ENCODE peak calls at places on chromosomes 1 and 21, in four cellular contexts. One of them, this sample, is unnamed. For H3K36me3, the result is how much of the 10 kb centered on the place peaks cover.

GRCh38 chr1:53061859-53062714 is at the start of gene PODN:
- DNase-seq in PC-3: no peak
- DNase-seq in neuronal stem cell: no peak
- DNase-seq in mammary epithelial cell: no peak
- DNase-seq in this sample: no peak

GRCh38 chr21:27390384-27390783 is 423.5 kb upstream of the ADAMTS5 start:
- DNase-seq in PC-3: no peak
- DNase-seq in neuronal stem cell: no peak
- DNase-seq in mammary epithelial cell: no peak
- DNase-seq in this sample: no peak

GRCh38 chr1:27408151-27408550 is 15.7 kb downstream of the GPR3 start:
- DNase-seq in PC-3: no peak
- DNase-seq in neuronal stem cell: no peak
- DNase-seq in mammary epithelial cell: no peak
- DNase-seq in this sample: no peak

GRCh38 chr1:5727191-5727590 is 265.0 kb downstream of the NPHP4 start:
- DNase-seq in PC-3: no peak
- DNase-seq in neuronal stem cell: no peak
- DNase-seq in mammary epithelial cell: no peak
- DNase-seq in this sample: no peak

GRCh38 chr1:156359973-156360372 is 9.0 kb upstream of the RHBG start:
- DNase-seq in PC-3: peak
- DNase-seq in neuronal stem cell: no peak
- DNase-seq in mammary epithelial cell: no peak
- DNase-seq in this sample: peak

GRCh38 chr1:85553416-85553815 is 27.1 kb upstream of the CCN1 start:
- DNase-seq in PC-3: no peak
- DNase-seq in neuronal stem cell: no peak
- DNase-seq in mammary epithelial cell: no peak
- DNase-seq in this sample: no peak

GRCh38 chr1:37255111-37255795 is 219.1 kb upstream of the ZC3H12A start:
- DNase-seq in PC-3: peak
- DNase-seq in neuronal stem cell: peak
- DNase-seq in mammary epithelial cell: peak
- DNase-seq in this sample: peak

GRCh38 chr1:45880930-45881329 is 77.5 kb downstream of the MAST2 start:
- DNase-seq in PC-3: no peak
- DNase-seq in neuronal stem cell: no peak
- DNase-seq in mammary epithelial cell: no peak
- DNase-seq in this sample: no peak

GRCh38 chr1:198187973-198188588 is 31.3 kb downstream of the NEK7 start:
- DNase-seq in PC-3: no peak
- DNase-seq in neuronal stem cell: no peak
- DNase-seq in mammary epithelial cell: no peak
- DNase-seq in this sample: no peak

GRCh38 chr1:110038271-110038670 is 3.8 kb downstream of the STRIP1 start:
- DNase-seq in PC-3: no peak
- DNase-seq in neuronal stem cell: no peak
- DNase-seq in mammary epithelial cell: no peak
- DNase-seq in this sample: no peak

GRCh38 chr1:18922319-18922726 is 20.0 kb upstream of the ALDH4A1 start:
- DNase-seq in PC-3: peak
- DNase-seq in neuronal stem cell: no peak
- DNase-seq in mammary epithelial cell: peak
- DNase-seq in this sample: no peak

GRCh38 chr1:36239941-36240637 is 15.8 kb downstream of the THRAP3 start:
- DNase-seq in PC-3: no peak
- DNase-seq in neuronal stem cell: peak
- DNase-seq in mammary epithelial cell: no peak
- DNase-seq in this sample: no peak

GRCh38 chr1:204842892-204843291 is 27.8 kb upstream of the NFASC start:
- DNase-seq in PC-3: no peak
- DNase-seq in neuronal stem cell: no peak
- DNase-seq in mammary epithelial cell: peak
- DNase-seq in this sample: no peak

GRCh38 chr1:174789399-174789798 is 210.3 kb upstream of the CACYBP start:
- DNase-seq in PC-3: peak
- DNase-seq in neuronal stem cell: no peak
- DNase-seq in mammary epithelial cell: peak
- DNase-seq in this sample: no peak

GRCh38 chr1:98429851-98430496 is 231.5 kb upstream of the SNX7 start:
- DNase-seq in PC-3: peak
- DNase-seq in neuronal stem cell: no peak
- DNase-seq in mammary epithelial cell: no peak
- DNase-seq in this sample: no peak

GRCh38 chr1:205535096-205535495 is 30.6 kb downstream of the CDK18 start:
- DNase-seq in PC-3: no peak
- DNase-seq in neuronal stem cell: no peak
- DNase-seq in mammary epithelial cell: no peak
- DNase-seq in this sample: no peak

GRCh38 chr1:38243106-38243505 is 196.5 kb upstream of the POU3F1 start:
- DNase-seq in PC-3: peak
- DNase-seq in neuronal stem cell: no peak
- DNase-seq in mammary epithelial cell: peak
- DNase-seq in this sample: peak

GRCh38 chr1:152029144-152029936 is 7.5 kb downstream of the S100A11 start:
- DNase-seq in PC-3: no peak
- DNase-seq in neuronal stem cell: no peak
- DNase-seq in mammary epithelial cell: peak
- DNase-seq in this sample: no peak

GRCh38 chr21:32826317-32827167 is 55.0 kb upstream of the PAXBP1 start:
- DNase-seq in PC-3: peak
- DNase-seq in neuronal stem cell: no peak
- DNase-seq in mammary epithelial cell: peak
- DNase-seq in this sample: peak

GRCh38 chr1:230827081-230827681 is 41.1 kb downstream of the C1orf198 start:
- DNase-seq in PC-3: peak
- DNase-seq in neuronal stem cell: no peak
- DNase-seq in mammary epithelial cell: peak
- DNase-seq in this sample: no peak

GRCh38 chr1:27405074-27405473 is 12.7 kb downstream of the GPR3 start:
- DNase-seq in PC-3: no peak
- DNase-seq in neuronal stem cell: no peak
- DNase-seq in mammary epithelial cell: peak
- DNase-seq in this sample: peak

GRCh38 chr1:22074803-22075202 is 22.3 kb downstream of the CDC42 start:
- DNase-seq in PC-3: no peak
- DNase-seq in neuronal stem cell: no peak
- DNase-seq in mammary epithelial cell: no peak
- DNase-seq in this sample: no peak

GRCh38 chr1:208131631-208132286 is 112.4 kb downstream of the PLXNA2 start:
- DNase-seq in PC-3: no peak
- DNase-seq in neuronal stem cell: no peak
- DNase-seq in mammary epithelial cell: no peak
- DNase-seq in this sample: no peak

GRCh38 chr1:12769976-12770505 is 3.5 kb upstream of the PRAMEF12 start:
- DNase-seq in PC-3: no peak
- DNase-seq in neuronal stem cell: no peak
- DNase-seq in mammary epithelial cell: no peak
- DNase-seq in this sample: no peak

GRCh38 chr1:39149509-39149908 is 55.0 kb upstream of the MACF1 start:
- DNase-seq in PC-3: no peak
- DNase-seq in neuronal stem cell: no peak
- DNase-seq in mammary epithelial cell: no peak
- DNase-seq in this sample: no peak

GRCh38 chr1:225657462-225657989 is 4.6 kb upstream of the ENAH start:
- DNase-seq in PC-3: peak
- DNase-seq in neuronal stem cell: no peak
- DNase-seq in mammary epithelial cell: peak
- DNase-seq in this sample: no peak

GRCh38 chr1:204286841-204287387 is 72.8 kb downstream of the PLEKHA6 start:
- DNase-seq in PC-3: peak
- DNase-seq in neuronal stem cell: no peak
- DNase-seq in mammary epithelial cell: peak
- DNase-seq in this sample: no peak

GRCh38 chr1:40352126-40352525 is 21.4 kb upstream of the SMAP2 start:
- DNase-seq in PC-3: no peak
- DNase-seq in neuronal stem cell: no peak
- DNase-seq in mammary epithelial cell: no peak
- DNase-seq in this sample: no peak

GRCh38 chr21:42010507-42011493 is 640 bp upstream of the ZBTB21 start:
- DNase-seq in PC-3: peak
- DNase-seq in neuronal stem cell: peak
- DNase-seq in mammary epithelial cell: peak
- DNase-seq in this sample: no peak

GRCh38 chr1:151716771-151717631 is at the start of gene CELF3:
- DNase-seq in PC-3: no peak
- DNase-seq in neuronal stem cell: peak
- DNase-seq in mammary epithelial cell: no peak
- DNase-seq in this sample: peak

GRCh38 chr1:60978421-60979357 is 103.7 kb upstream of the NFIA start:
- DNase-seq in PC-3: peak
- DNase-seq in neuronal stem cell: no peak
- DNase-seq in mammary epithelial cell: peak
- DNase-seq in this sample: peak

GRCh38 chr1:234915923-234916675 is 212.5 kb downstream of the TOMM20 start:
- DNase-seq in PC-3: no peak
- DNase-seq in neuronal stem cell: no peak
- DNase-seq in mammary epithelial cell: no peak
- DNase-seq in this sample: no peak

GRCh38 chr1:229557214-229557850 is 1.2 kb downstream of the ABCB10 start:
- DNase-seq in PC-3: peak
- DNase-seq in neuronal stem cell: no peak
- DNase-seq in mammary epithelial cell: no peak
- DNase-seq in this sample: no peak

GRCh38 chr21:41706678-41707077 is 60.2 kb downstream of the RIPK4 start:
- DNase-seq in PC-3: no peak
- DNase-seq in neuronal stem cell: no peak
- DNase-seq in mammary epithelial cell: no peak
- DNase-seq in this sample: no peak

GRCh38 chr1:167642501-167642826 is 12.4 kb downstream of the RCSD1 start:
- DNase-seq in PC-3: no peak
- DNase-seq in neuronal stem cell: no peak
- DNase-seq in mammary epithelial cell: no peak
- DNase-seq in this sample: no peak
- H3K36me3 ChIP-seq in PC-3: under half
- H3K36me3 ChIP-seq in neuronal stem cell: under half
- H3K36me3 ChIP-seq in mammary epithelial cell: under half
- H3K36me3 ChIP-seq in this sample: under half

GRCh38 chr21:36325373-36326010 is 5.5 kb downstream of the MORC3 start:
- DNase-seq in PC-3: peak
- DNase-seq in neuronal stem cell: no peak
- DNase-seq in mammary epithelial cell: peak
- DNase-seq in this sample: no peak
- H3K9ac ChIP-seq in PC-3: no peak
- H3K9ac ChIP-seq in neuronal stem cell: no peak
- H3K9ac ChIP-seq in mammary epithelial cell: no peak
- H3K9ac ChIP-seq in this sample: no peak

DNA sequence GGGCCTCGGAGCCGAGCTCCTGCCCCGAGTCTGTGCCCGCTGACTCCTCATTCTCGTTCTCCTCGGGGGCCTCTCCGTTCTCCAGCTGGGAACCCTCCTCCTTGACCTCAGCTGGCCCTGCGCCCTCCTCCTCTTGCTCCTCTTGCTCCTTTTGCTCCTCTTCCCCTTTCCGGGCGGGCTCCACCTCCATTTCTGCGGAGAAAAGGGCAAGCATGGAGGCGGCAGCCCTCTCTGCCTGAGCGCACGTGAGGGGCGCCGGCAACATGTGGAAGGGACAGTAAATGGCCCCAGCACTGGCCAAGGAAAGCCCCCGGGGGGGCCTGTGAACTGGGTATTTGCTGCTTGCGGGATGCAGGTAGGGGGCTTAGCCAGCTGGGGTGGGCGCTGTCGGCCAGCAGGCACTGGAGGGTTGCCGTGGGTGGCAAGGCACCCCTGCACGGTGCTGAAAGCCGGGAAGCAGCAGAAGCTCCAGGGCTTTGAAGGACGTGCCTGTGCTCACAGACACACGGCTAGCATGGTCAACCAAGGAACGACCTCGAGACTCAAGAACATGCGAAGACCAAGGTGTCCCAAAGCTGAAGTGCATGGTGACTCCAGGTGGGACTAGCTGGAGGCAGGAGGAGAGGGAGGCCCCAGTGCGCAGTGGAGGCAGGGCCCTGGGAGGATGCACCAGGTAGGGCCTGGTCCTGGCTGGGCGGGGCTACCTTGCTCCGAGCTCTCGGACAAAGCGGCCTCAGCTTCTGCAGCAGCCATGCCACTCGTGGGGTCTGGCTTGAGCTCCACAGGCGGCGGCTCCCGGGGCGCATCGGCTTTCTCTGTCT is 30.7 kb downstream of the ZBTB17 start:
- DNase-seq in PC-3: no peak
- DNase-seq in neuronal stem cell: no peak
- DNase-seq in mammary epithelial cell: no peak
- DNase-seq in this sample: no peak
- H3K36me3 ChIP-seq in PC-3: under half
- H3K36me3 ChIP-seq in neuronal stem cell: half or more
- H3K36me3 ChIP-seq in mammary epithelial cell: under half
- H3K36me3 ChIP-seq in this sample: half or more

GRCh38 chr1:3138623-3139151 is 69.7 kb downstream of the PRDM16 start:
- DNase-seq in PC-3: no peak
- DNase-seq in neuronal stem cell: no peak
- DNase-seq in mammary epithelial cell: no peak
- DNase-seq in this sample: no peak

GRCh38 chr1:3139871-3140837 is 71.2 kb downstream of the PRDM16 start:
- DNase-seq in PC-3: no peak
- DNase-seq in neuronal stem cell: no peak
- DNase-seq in mammary epithelial cell: no peak
- DNase-seq in this sample: no peak

GRCh38 chr1:3137111-3138100 is 68.4 kb downstream of the PRDM16 start:
- DNase-seq in PC-3: no peak
- DNase-seq in neuronal stem cell: no peak
- DNase-seq in mammary epithelial cell: no peak
- DNase-seq in this sample: no peak

GRCh38 chr1:3141836-3142235 is 72.8 kb downstream of the PRDM16 start:
- DNase-seq in PC-3: no peak
- DNase-seq in neuronal stem cell: no peak
- DNase-seq in mammary epithelial cell: no peak
- DNase-seq in this sample: no peak

GRCh38 chr1:3139451-3139852 is 70.4 kb downstream of the PRDM16 start:
- DNase-seq in PC-3: no peak
- DNase-seq in neuronal stem cell: no peak
- DNase-seq in mammary epithelial cell: no peak
- DNase-seq in this sample: no peak
- H3K9ac ChIP-seq in PC-3: no peak
- H3K9ac ChIP-seq in neuronal stem cell: no peak
- H3K9ac ChIP-seq in mammary epithelial cell: no peak
- H3K9ac ChIP-seq in this sample: no peak

GRCh38 chr1:77951328-77951727 is 27.5 kb downstream of the FUBP1 start:
- DNase-seq in PC-3: no peak
- DNase-seq in neuronal stem cell: no peak
- DNase-seq in mammary epithelial cell: no peak
- DNase-seq in this sample: no peak
- H3K36me3 ChIP-seq in PC-3: half or more
- H3K36me3 ChIP-seq in neuronal stem cell: under half
- H3K36me3 ChIP-seq in mammary epithelial cell: half or more
- H3K36me3 ChIP-seq in this sample: half or more

GRCh38 chr1:226870026-226870322 is 442 bp upstream of the PSEN2 start:
- DNase-seq in PC-3: no peak
- DNase-seq in neuronal stem cell: no peak
- DNase-seq in mammary epithelial cell: peak
- DNase-seq in this sample: no peak
- H3K9ac ChIP-seq in PC-3: peak
- H3K9ac ChIP-seq in neuronal stem cell: peak
- H3K9ac ChIP-seq in mammary epithelial cell: no peak
- H3K9ac ChIP-seq in this sample: peak

This sample was measured in NT2/D1.